ENCODE peak calls at places on chromosomes 2 and 18, in five cellular contexts. K is A549, H is IMR-90, S is K562, N is SK-N-SH. G is an unnamed sample.

GRCh38 chr2:95059656-95060370 is 34.3 kb downstream of the MAL start:
- DNase-seq in H (no peak), S (no peak), N (no peak), K (no peak), G (no peak)

GRCh38 chr18:25457636-25458035 is 105.7 kb upstream of the ZNF521 start:
- DNase-seq in N (no peak), H (peak; percentile 68), S (no peak), K (no peak), G (no peak)

GRCh38 chr2:205808493-205809121 is 126.3 kb downstream of the NRP2 start:
- DNase-seq in H (no peak), N (no peak), S (no peak), K (no peak), G (no peak)

GRCh38 chr2:145743016-145743415 is 1223.1 kb upstream of the ZEB2 start:
- DNase-seq in K (no peak), S (no peak), H (no peak), N (no peak), G (no peak)

GRCh38 chr2:29606105-29606871 is 315.1 kb downstream of the ALK start:
- DNase-seq in H (peak; percentile 94), N (no peak), K (no peak), S (no peak), G (no peak)

GRCh38 chr2:45583989-45584388 is 27.1 kb downstream of the SRBD1 start:
- DNase-seq in S (no peak), K (no peak), H (no peak), N (no peak), G (no peak)

GRCh38 chr2:105906481-105906880 is 161.8 kb downstream of the NCK2 start:
- DNase-seq in S (no peak), K (no peak), N (no peak), H (no peak), G (no peak)

GRCh38 chr2:142876423-142876822 is 1.0 kb upstream of the KYNU start:
- DNase-seq in N (no peak), K (no peak), H (peak; percentile 34), S (no peak), G (no peak)

GRCh38 chr2:32522770-32523169 is 105.1 kb upstream of the TTC27 start:
- DNase-seq in H (peak; percentile 12), K (no peak), S (no peak), N (no peak), G (no peak)

GRCh38 chr18:48563027-48563426 is 24.2 kb downstream of the CTIF start:
- DNase-seq in S (peak; percentile 27), H (peak; percentile 92), N (no peak), K (peak; percentile 13), G (no peak)

GRCh38 chr2:6835467-6835866 is 30.2 kb downstream of the CMPK2 start:
- DNase-seq in N (no peak), S (peak; percentile 20), H (no peak), K (no peak), G (no peak)

GRCh38 chr18:50231621-50232020 is 34.7 kb downstream of the CFAP53 start:
- DNase-seq in K (no peak), N (no peak), S (no peak), H (no peak), G (no peak)

GRCh38 chr2:36456227-36456788 is 100.7 kb downstream of the CRIM1 start:
- DNase-seq in H (peak; percentile 81), S (no peak), N (peak; percentile 14), K (no peak), G (no peak)

GRCh38 chr2:11286749-11287148 is 57.7 kb downstream of the ROCK2 start:
- DNase-seq in K (no peak), N (peak; percentile 23), S (no peak), H (peak; percentile 72), G (no peak)

GRCh38 chr2:28871620-28872019 is 1.5 kb upstream of the TRMT61B start:
- DNase-seq in H (no peak), S (no peak), K (no peak), N (no peak), G (no peak)

GRCh38 chr2:50951416-50951815 is 80.5 kb downstream of the NRXN1 start:
- DNase-seq in H (peak; percentile 26), S (no peak), N (no peak), K (no peak), G (no peak)

GRCh38 chr18:51120809-51121596 is 76.5 kb downstream of the MEX3C start:
- DNase-seq in H (no peak), N (no peak), K (no peak), S (no peak), G (no peak)

GRCh38 chr18:6752200-6752873 is 22.8 kb downstream of the ARHGAP28 start:
- DNase-seq in N (no peak), H (peak; percentile 86), S (no peak), K (no peak), G (no peak)

GRCh38 chr2:100359576-100359975 is 37.3 kb upstream of the LONRF2 start:
- DNase-seq in H (peak; percentile 20), K (no peak), N (no peak), S (no peak), G (no peak)

GRCh38 chr18:3323900-3324299 is 62.0 kb downstream of the MYL12B start:
- DNase-seq in S (no peak), N (no peak), K (no peak), H (no peak), G (peak; percentile 7)

GRCh38 chr2:177391822-177392372 is 676 bp upstream of the AGPS start:
- DNase-seq in H (no peak), K (no peak), N (no peak), S (no peak), G (no peak)

GRCh38 chr2:70596293-70596692 is 42.7 kb upstream of the TGFA start:
- DNase-seq in H (no peak), S (no peak), N (no peak), K (no peak), G (no peak)

GRCh38 chr2:59732861-59733603 is 820.4 kb downstream of the BCL11A start:
- DNase-seq in N (no peak), H (no peak), S (no peak), K (no peak), G (no peak)

GRCh38 chr2:69926849-69927515 is 12.1 kb downstream of the MXD1 start:
- DNase-seq in N (no peak), K (no peak), S (no peak), H (peak; percentile 45), G (no peak)

GRCh38 chr2:163405298-163405697 is 330.5 kb downstream of the FIGN start:
- DNase-seq in H (no peak), N (no peak), K (no peak), S (no peak), G (no peak)

GRCh38 chr18:11953113-11953512 is 28.2 kb upstream of the IMPA2 start:
- DNase-seq in H (peak; percentile 11), K (no peak), N (no peak), S (no peak), G (no peak)

GRCh38 chr18:11956371-11957308 is 24.7 kb upstream of the IMPA2 start:
- DNase-seq in N (no peak), K (no peak), H (no peak), S (peak; percentile 24), G (no peak)

GRCh38 chr18:11951390-11951851 is 29.9 kb upstream of the IMPA2 start:
- DNase-seq in N (no peak), S (peak; percentile 29), K (no peak), H (no peak), G (no peak)

GRCh38 chr18:11957636-11958035 is 23.7 kb upstream of the IMPA2 start:
- DNase-seq in H (no peak), S (no peak), K (no peak), N (no peak), G (no peak)

DNA sequence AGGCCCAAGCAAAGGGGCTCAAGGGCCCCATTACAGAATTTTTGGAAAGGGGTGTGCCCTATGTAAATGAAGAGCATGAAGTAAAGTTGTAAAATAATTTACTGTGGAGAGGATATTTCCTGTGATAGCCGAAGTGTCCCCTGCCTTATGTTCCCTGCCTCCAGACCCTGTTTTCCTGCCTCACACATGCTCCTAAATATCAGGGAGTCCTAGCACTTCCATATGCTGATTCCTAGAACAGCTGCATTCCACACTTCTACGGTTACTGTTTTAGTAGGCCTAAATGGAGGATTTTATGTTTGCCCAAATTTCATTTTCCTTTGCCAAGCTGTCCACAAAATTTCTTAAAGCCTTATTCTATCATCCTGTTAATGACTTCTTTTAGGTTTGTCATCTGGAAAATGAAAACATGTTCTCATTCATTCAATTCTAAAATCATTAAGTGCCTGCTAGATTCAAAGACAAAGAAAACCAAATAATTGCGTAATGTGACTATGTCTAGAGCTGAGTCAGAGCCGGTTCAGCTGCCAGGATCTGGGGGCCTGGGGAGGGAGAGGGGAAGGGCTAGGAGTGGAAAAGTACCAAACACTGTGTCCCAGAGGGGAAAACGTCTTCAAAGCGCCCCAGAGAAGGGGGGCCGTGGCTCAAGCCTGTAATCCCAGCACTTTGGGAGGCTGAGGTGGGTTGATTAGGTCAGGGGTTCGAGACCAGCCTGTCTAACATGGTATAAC is 25.8 kb upstream of the IMPA2 start:
- DNase-seq in K (no peak), H (peak; percentile 87), N (no peak), S (peak; percentile 29), G (no peak)
- TF ChIP-seq SMC3 in K (no peak), H (no peak), N (no peak), S (no peak), G (no peak)

GRCh38 chr2:157784169-157784822 is 91.8 kb downstream of the ACVR1 start:
- DNase-seq in K (peak; percentile 28), H (peak; percentile 21), S (peak; percentile 29), N (no peak), G (no peak)
- TF ChIP-seq SMC3 in K (no peak), H (no peak), S (no peak), N (no peak), G (no peak)

DNA sequence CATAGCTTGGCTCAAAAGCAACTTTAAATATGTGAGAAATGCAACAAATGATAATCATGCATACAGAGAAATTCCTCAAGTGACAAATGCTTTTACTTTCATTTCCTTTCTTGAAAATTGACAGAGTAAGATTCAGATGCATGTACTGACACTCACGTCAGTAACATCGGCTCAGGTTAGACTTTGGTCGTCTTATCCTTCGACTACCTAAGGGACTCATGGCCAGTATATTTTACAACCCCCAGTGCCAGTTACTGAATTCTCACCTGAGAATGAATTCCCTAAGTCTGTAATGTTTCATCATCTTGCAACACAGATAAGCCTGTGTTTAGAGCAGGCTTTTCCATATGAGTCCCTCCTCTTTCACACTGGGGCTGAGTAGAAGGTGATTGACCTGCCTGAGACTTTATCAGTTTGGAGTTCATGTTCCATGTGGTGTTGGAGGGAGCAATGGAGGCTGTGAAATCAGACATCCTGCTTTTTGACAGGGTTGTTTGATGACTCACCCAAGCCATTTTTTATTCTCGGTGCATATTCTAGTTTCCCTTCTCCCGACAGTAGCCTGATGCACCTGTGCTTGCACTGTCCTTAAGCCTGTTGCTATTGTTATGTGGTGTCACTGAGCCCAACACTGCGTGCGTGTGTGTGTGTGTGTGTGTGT is 30.5 kb upstream of the ATP8B1 start:
- DNase-seq in S (peak; percentile 18), H (peak; percentile 57), N (no peak), K (no peak), G (peak; percentile 55)
- TF ChIP-seq SMC3 in S (no peak), H (no peak), N (no peak), K (no peak), G (no peak)

DNA sequence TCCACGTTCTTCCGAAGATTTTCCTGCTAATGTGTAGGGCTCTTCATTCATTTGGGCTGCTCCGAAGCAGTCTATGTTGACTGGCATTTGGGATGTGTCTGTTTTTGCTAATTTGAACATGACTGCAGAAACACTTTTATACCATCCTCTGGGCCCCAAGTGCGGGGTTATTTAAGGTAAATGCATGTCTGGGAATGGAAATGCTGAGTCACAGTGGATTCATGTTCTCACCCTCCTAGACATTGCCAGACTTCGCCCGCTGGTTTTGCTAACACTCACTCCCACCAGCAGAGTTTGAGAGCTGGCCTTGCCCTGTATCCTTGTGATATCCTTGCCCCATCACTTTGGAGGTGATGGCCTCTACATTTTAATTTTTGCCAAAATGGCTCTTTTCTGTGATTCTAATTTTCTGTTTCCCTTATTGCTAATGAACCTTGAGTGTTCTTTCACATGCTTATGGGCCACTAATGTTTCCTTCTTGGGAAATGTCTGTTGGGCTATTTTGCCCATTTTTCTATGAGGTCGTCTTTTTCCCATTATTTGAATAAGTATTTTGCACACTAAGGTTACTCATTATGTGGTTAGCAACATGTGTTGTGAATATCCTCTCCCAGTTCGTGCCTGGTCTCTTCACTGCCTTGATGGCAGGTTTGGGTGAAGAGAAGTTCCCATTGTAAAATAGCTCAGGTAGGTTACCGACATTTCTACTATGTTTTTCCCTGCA is 204.1 kb downstream of the GLI2 start:
- DNase-seq in N (no peak), H (peak; percentile 95), S (peak; percentile 31), K (peak; percentile 56), G (no peak)
- TF ChIP-seq SMC3 in N (no peak), H (no peak), S (no peak), K (no peak), G (no peak)

G was measured in GM12878.